ENCODE peak calls at places on chromosome 1, in nine cellular contexts. D is NCI-H2029 treated with DMSO at 0.1 percent for 48 hours; Y is skeletal muscle cell; J is CD8-positive, alpha-beta memory T cell; M is stimulated activated CD4-positive, alpha-beta T cell treated with anti-CD3 and anti-CD28 coated beads, Interleukin-1b, Interleukin-23, amount 100 ng/mL, for 4 hours; P is cardiac septum; K is NCI-H524; H is MCF 10A; T is stimulated activated CD8-positive, alpha-beta memory T cell treated with anti-CD3 and anti-CD28 coated beads, Interleukin-15, amount 100 ng/mL, for 24 hours. C is an unnamed sample.

GRCh38 chr1:40806724-40807675 is 23.4 kb downstream of the KCNQ4 start:
- DNase-seq in D (no peak), Y (no peak), J (no peak), M (no peak), P (no peak), K (no peak), H (no peak), T (no peak), C (no peak)

GRCh38 chr1:180230416-180230790 is 339 bp downstream of the LHX4 start:
- DNase-seq in D (no peak), Y (no peak), J (no peak), M (no peak), P (no peak), K (peak), H (no peak), T (no peak), C (no peak)

GRCh38 chr1:109767596-109768334 is 4.0 kb upstream of the EPS8L3 start:
- DNase-seq in D (no peak), Y (no peak), J (no peak), M (no peak), P (peak), K (no peak), H (no peak), T (no peak), C (no peak)

GRCh38 chr1:54606096-54606989 is 17.0 kb downstream of the FAM151A start:
- DNase-seq in D (no peak), Y (no peak), J (no peak), M (no peak), P (no peak), K (no peak), H (no peak), T (no peak), C (no peak)

GRCh38 chr1:19182223-19182622 is 27.8 kb downstream of the UBR4 start:
- DNase-seq in D (no peak), Y (no peak), J (no peak), M (no peak), P (no peak), K (no peak), H (no peak), T (no peak), C (no peak)

GRCh38 chr1:111600886-111601386 is 18.7 kb upstream of the RAP1A start:
- DNase-seq in D (no peak), Y (no peak), J (no peak), M (no peak), P (no peak), K (no peak), H (no peak), T (no peak), C (no peak)

GRCh38 chr1:39205102-39205780 is 746 bp downstream of the MACF1 start:
- DNase-seq in D (no peak), Y (peak), J (peak), M (no peak), P (peak), K (no peak), H (peak), T (no peak), C (no peak)

GRCh38 chr1:116474921-116475849 is 95.6 kb downstream of the CD58 start:
- DNase-seq in D (no peak), Y (no peak), J (no peak), M (no peak), P (peak), K (no peak), H (no peak), T (no peak), C (no peak)

GRCh38 chr1:184116287-184116686 is 64.8 kb downstream of the TSEN15 start:
- DNase-seq in D (no peak), Y (peak), J (no peak), M (no peak), P (no peak), K (no peak), H (no peak), T (no peak), C (no peak)

C was measured in keratinocyte.